ENCODE peak calls at places on chromosomes 2 and 18, in seven cellular contexts. E is HCT116, V is body of pancreas, F is lower leg skin, I is GM12878, Z is A549, U is AG10803. S is an unnamed sample.

GRCh38 chr2:222532315-222532714 is 108.0 kb downstream of the SGPP2 start:
- DNase-seq in E (no peak), U (no peak), F (peak), V (no peak), I (no peak), Z (no peak), S (no peak)

GRCh38 chr2:33785201-33786106 is 186.4 kb upstream of the FAM98A start:
- DNase-seq in U (no peak), V (no peak), I (peak), E (no peak), F (no peak), Z (no peak), S (no peak)

GRCh38 chr2:45567288-45567963 is 43.6 kb downstream of the SRBD1 start:
- DNase-seq in U (no peak), E (no peak), I (no peak), Z (no peak), F (no peak), V (no peak), S (no peak)

GRCh38 chr18:23737578-23737977 is 48.3 kb downstream of the LAMA3 start:
- DNase-seq in U (no peak), I (no peak), F (no peak), Z (no peak), E (no peak), V (no peak), S (no peak)

GRCh38 chr2:27720004-27720551 is 51.4 kb upstream of the MRPL33 start:
- DNase-seq in E (peak), F (no peak), V (no peak), Z (peak), I (no peak), U (peak), S (peak)

GRCh38 chr2:20509766-20510490 is 63.1 kb downstream of the RHOB start:
- DNase-seq in V (no peak), I (no peak), E (peak), U (peak), F (peak), Z (no peak), S (no peak)

GRCh38 chr2:151577116-151577515 is 157.2 kb downstream of the NEB start:
- DNase-seq in I (no peak), F (no peak), U (no peak), V (no peak), Z (no peak), E (no peak), S (no peak)

GRCh38 chr2:51918113-51918512 is 886.2 kb upstream of the NRXN1 start:
- DNase-seq in U (peak), I (no peak), E (no peak), Z (no peak), V (no peak), F (peak), S (no peak)

GRCh38 chr2:12081481-12082210 is 335.2 kb downstream of the LPIN1 start:
- DNase-seq in E (no peak), F (no peak), I (no peak), Z (no peak), U (no peak), V (no peak), S (no peak)

GRCh38 chr2:152403395-152403794 is 68.4 kb downstream of the FMNL2 start:
- DNase-seq in F (no peak), I (no peak), Z (no peak), U (no peak), V (no peak), E (no peak), S (no peak)

GRCh38 chr2:241771286-241772062 is 5.1 kb upstream of the GAL3ST2 start:
- DNase-seq in I (no peak), V (no peak), Z (no peak), U (peak), F (no peak), E (no peak), S (no peak)

GRCh38 chr2:28765316-28765715 is 13.7 kb downstream of the PPP1CB start:
- DNase-seq in E (no peak), I (no peak), U (peak), V (no peak), Z (no peak), F (no peak), S (no peak)

GRCh38 chr18:49494660-49495059 is 7.6 kb upstream of the C18orf32 start:
- DNase-seq in V (no peak), E (no peak), U (peak), Z (no peak), I (no peak), F (no peak), S (no peak)

GRCh38 chr18:13889661-13890060 is 25.7 kb downstream of the MC2R start:
- DNase-seq in Z (peak), I (no peak), E (no peak), F (no peak), V (no peak), U (no peak), S (no peak)

GRCh38 chr2:120945832-120946231 is 210.2 kb downstream of the GLI2 start:
- DNase-seq in E (no peak), V (no peak), Z (no peak), I (no peak), F (no peak), U (no peak), S (no peak)

GRCh38 chr2:158953926-158954763 is 14.3 kb upstream of the TANC1 start:
- DNase-seq in I (no peak), U (peak), F (no peak), V (peak), Z (peak), E (no peak), S (peak)

GRCh38 chr18:31241900-31242409 is 76.0 kb upstream of the DSG1 start:
- DNase-seq in F (no peak), I (no peak), U (no peak), V (peak), Z (peak), E (peak), S (no peak)

GRCh38 chr2:232838406-232838874 is 31.6 kb upstream of the SNORC start:
- DNase-seq in E (no peak), V (no peak), I (peak), F (no peak), Z (no peak), U (no peak), S (no peak)

GRCh38 chr18:63775166-63775730 is at the start of gene SERPINB7:
- DNase-seq in U (peak), F (no peak), Z (peak), I (no peak), E (peak), V (no peak), S (peak)

GRCh38 chr2:204486855-204487254 is 58.4 kb upstream of the PARD3B start:
- DNase-seq in Z (no peak), U (peak), V (no peak), E (no peak), I (no peak), F (no peak), S (no peak)

GRCh38 chr2:64666810-64667438 is 13.2 kb upstream of the SERTAD2 start:
- DNase-seq in F (no peak), V (no peak), E (no peak), I (no peak), U (no peak), Z (no peak), S (no peak)

GRCh38 chr2:84924173-84925106 is 19.0 kb downstream of the TMSB10 start:
- DNase-seq in U (peak), V (no peak), E (no peak), F (peak), I (peak), Z (no peak), S (no peak)

GRCh38 chr18:56739731-56740130 is 88.6 kb downstream of the WDR7 start:
- DNase-seq in I (no peak), V (no peak), Z (no peak), E (no peak), F (no peak), U (no peak), S (no peak)

GRCh38 chr2:75553961-75554539 is 6.7 kb downstream of the EVA1A start:
- DNase-seq in U (no peak), V (no peak), E (no peak), I (no peak), F (no peak), Z (no peak), S (no peak)

GRCh38 chr2:15754703-15755099 is 163.0 kb downstream of the DDX1 start:
- DNase-seq in I (no peak), E (no peak), V (no peak), Z (no peak), U (no peak), F (no peak), S (no peak)

GRCh38 chr2:25879133-25879730 is 945 bp upstream of the ASXL2 start:
- DNase-seq in E (no peak), F (no peak), V (no peak), U (peak), I (no peak), Z (no peak), S (peak)

GRCh38 chr18:76351961-76352581 is 143.0 kb downstream of the ZNF516 start:
- DNase-seq in E (no peak), V (peak), U (peak), I (no peak), Z (peak), F (peak), S (peak)

GRCh38 chr2:37842732-37843353 is 82.2 kb upstream of the RMDN2 start:
- DNase-seq in E (no peak), V (no peak), I (no peak), Z (no peak), F (no peak), U (no peak), S (no peak)

GRCh38 chr2:74584088-74584645 is 29.6 kb downstream of the DOK1 start:
- DNase-seq in E (no peak), I (peak), U (peak), V (no peak), F (no peak), Z (no peak), S (no peak)

GRCh38 chr18:48419268-48420022 is 10.3 kb upstream of the ZBTB7C start:
- DNase-seq in V (no peak), F (no peak), E (no peak), Z (no peak), I (no peak), U (no peak), S (no peak)

GRCh38 chr18:48817021-48817461 is 133.7 kb downstream of the SMAD7 start:
- DNase-seq in F (no peak), I (no peak), Z (no peak), V (peak), E (no peak), U (no peak), S (no peak)

GRCh38 chr2:33607137-33607781 is 8.2 kb upstream of the FAM98A start:
- DNase-seq in F (no peak), U (no peak), V (no peak), I (no peak), E (no peak), Z (no peak), S (no peak)

GRCh38 chr18:13558132-13558531 is 168.2 kb downstream of the FAM210A start:
- DNase-seq in I (no peak), E (peak), V (no peak), U (peak), Z (peak), F (no peak), S (no peak)

GRCh38 chr18:58196164-58196563 is 152.1 kb downstream of the NEDD4L start:
- DNase-seq in V (no peak), F (no peak), Z (no peak), E (no peak), I (no peak), U (no peak), S (no peak)

GRCh38 chr2:105517814-105518705 is 119.2 kb upstream of the FHL2 start:
- DNase-seq in Z (no peak), V (peak), E (no peak), I (no peak), U (peak), F (no peak), S (no peak)

GRCh38 chr2:236503100-236503499 is 66.5 kb upstream of the ACKR3 start:
- DNase-seq in F (no peak), U (no peak), Z (no peak), I (no peak), V (no peak), E (no peak), S (no peak)

GRCh38 chr2:217980036-217980435 is 22.8 kb downstream of the TNS1 start:
- DNase-seq in V (peak), Z (no peak), I (no peak), F (peak), E (no peak), U (peak), S (no peak)

GRCh38 chr18:28039078-28039477 is 137.9 kb downstream of the CDH2 start:
- DNase-seq in Z (no peak), E (no peak), V (no peak), I (no peak), F (no peak), U (peak), S (peak)

GRCh38 chr18:75277629-75277966 is 67.0 kb downstream of the TSHZ1 start:
- DNase-seq in I (no peak), Z (no peak), E (no peak), U (no peak), F (no peak), V (no peak), S (no peak)

GRCh38 chr2:140975237-140975636 is 1155.6 kb downstream of the LRP1B start:
- DNase-seq in E (no peak), U (peak), V (no peak), I (no peak), F (no peak), Z (no peak), S (no peak)
- H3K4me3 ChIP-seq in E (no peak), U (no peak), V (no peak), I (no peak), F (no peak), Z (no peak), S (no peak)

GRCh38 chr2:199458806-199459285 is 1.1 kb upstream of the SATB2 start:
- DNase-seq in V (peak), E (no peak), Z (no peak), F (no peak), U (no peak), I (no peak), S (no peak)
- TF ChIP-seq CTCF in V (no peak), E (no peak), Z (no peak), F (no peak), U (no peak), I (no peak), S (no peak)

DNA sequence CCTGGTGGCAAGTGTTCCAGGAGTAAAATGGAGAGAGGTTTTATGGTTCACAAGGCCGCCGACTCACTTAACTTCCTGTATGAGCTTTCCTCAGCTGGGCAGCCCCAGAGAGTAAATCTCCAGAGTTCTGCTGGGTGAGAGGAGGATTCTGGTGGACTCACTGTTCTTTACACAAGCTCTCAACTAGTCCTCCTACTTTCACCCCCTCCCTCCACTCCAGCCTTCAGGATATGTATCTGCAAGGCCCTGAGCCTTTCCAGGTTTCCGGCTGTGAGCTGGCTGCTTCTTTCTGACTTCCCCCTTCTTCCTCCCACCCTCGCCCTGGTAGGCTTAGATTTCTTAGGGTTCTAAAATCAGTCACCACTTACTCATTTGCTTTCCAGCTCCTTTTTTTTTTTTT is 34.0 kb downstream of the EML6 start:
- DNase-seq in E (no peak), I (no peak), Z (no peak), U (peak), F (no peak), V (no peak), S (no peak)
- H3K4me3 ChIP-seq in E (no peak), I (no peak), Z (no peak), U (no peak), F (no peak), V (no peak), S (no peak)

GRCh38 chr2:196592331-196592911 is 47.1 kb upstream of the CCDC150 start:
- DNase-seq in U (peak), I (no peak), V (peak), E (no peak), Z (no peak), F (no peak), S (no peak)
- TF ChIP-seq CTCF in U (peak), I (no peak), V (no peak), E (peak), Z (peak), F (no peak), S (no peak)

GRCh38 chr18:45666006-45666405 is 50.7 kb downstream of the SLC14A2 start:
- DNase-seq in Z (no peak), U (no peak), E (no peak), F (no peak), V (no peak), I (no peak), S (no peak)
- H3K4me3 ChIP-seq in Z (no peak), U (no peak), E (no peak), F (no peak), V (no peak), I (no peak), S (no peak)

DNA sequence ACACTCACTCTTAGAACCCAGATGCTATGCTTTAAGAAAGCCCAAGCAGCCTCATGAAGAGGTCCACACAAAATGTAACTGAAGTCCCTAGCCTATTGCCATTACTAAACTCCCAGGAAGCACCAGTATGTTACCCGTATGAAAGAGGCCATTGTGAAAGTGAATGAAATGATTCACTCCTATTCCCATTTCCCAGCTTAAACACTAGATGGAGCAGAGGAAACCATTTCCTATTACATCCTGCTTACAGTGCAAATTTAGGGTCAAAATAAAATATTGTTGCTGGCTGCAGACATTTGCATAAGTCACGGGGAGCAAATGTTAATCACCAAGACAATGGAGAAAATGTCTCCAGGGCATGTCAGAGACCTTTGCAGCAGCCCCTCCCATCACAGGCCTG is 989.7 kb upstream of the CRIM1 start:
- DNase-seq in E (no peak), F (no peak), I (no peak), V (no peak), U (no peak), Z (no peak), S (no peak)
- TF ChIP-seq CTCF in E (no peak), F (no peak), I (no peak), V (no peak), U (no peak), Z (no peak), S (no peak)

GRCh38 chr2:205947621-205948495 is 138.1 kb downstream of the INO80D start:
- DNase-seq in V (peak), I (no peak), Z (peak), F (peak), E (peak), U (peak), S (peak)
- H3K4me3 ChIP-seq in V (no peak), I (no peak), Z (no peak), F (no peak), E (no peak), U (peak), S (no peak)

GRCh38 chr2:229610871-229611270 is 103.5 kb downstream of the DNER start:
- DNase-seq in U (no peak), Z (no peak), E (no peak), V (no peak), I (no peak), F (no peak), S (no peak)
- TF ChIP-seq CTCF in U (no peak), Z (no peak), E (no peak), V (no peak), I (no peak), F (no peak), S (no peak)

DNA sequence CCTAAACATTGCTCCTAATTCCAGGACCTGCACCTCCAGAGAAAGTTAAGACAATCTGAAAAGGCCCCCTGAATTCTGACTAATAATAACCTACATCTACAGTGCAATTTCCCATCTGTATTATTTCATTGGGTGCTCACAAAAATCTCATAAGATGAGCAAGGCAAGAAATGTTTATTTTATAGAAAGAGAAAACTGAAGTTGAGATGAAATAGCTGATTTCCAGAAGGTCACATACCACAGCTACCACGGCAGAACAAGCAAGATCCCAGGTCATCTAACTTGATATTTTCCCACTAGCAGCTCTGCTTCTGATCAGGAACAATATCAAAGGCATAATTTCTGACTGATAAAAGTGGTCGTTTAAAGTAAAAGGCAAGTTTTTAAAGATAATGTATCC is 105.8 kb upstream of the COL5A2 start:
- DNase-seq in Z (no peak), I (no peak), F (no peak), V (no peak), U (no peak), E (no peak), S (no peak)
- H3K4me3 ChIP-seq in Z (no peak), I (no peak), F (no peak), V (no peak), U (no peak), E (no peak), S (no peak)